ENCODE peak calls at places on chromosomes 1 and 21, in six cellular contexts. W is ACHN, F is tibial artery, O is AG09309, I is CD14-positive monocyte, L is amygdala. S is an unnamed sample.

GRCh38 chr21:37758997-37759396 is 157.3 kb downstream of the KCNJ6 start:
- DNase-seq in L (no peak), W (peak), F (no peak), O (no peak), I (peak), S (no peak)

GRCh38 chr1:1345860-1346500 is 3.2 kb downstream of the DVL1 start:
- DNase-seq in O (no peak), F (no peak), W (no peak), L (peak), I (no peak), S (no peak)

GRCh38 chr1:60904079-60904852 is 178.1 kb upstream of the NFIA start:
- DNase-seq in I (no peak), L (no peak), F (peak), W (no peak), O (no peak), S (no peak)

GRCh38 chr1:51792864-51793263 is 85.7 kb downstream of the NRDC start:
- DNase-seq in W (no peak), L (no peak), F (no peak), I (no peak), O (peak), S (peak)

GRCh38 chr1:18299441-18300338 is 181.0 kb upstream of the KLHDC7A start:
- DNase-seq in W (peak), O (no peak), F (no peak), L (no peak), I (no peak), S (no peak)

GRCh38 chr21:45228171-45228641 is 59.5 kb downstream of the POFUT2 start:
- DNase-seq in L (peak), W (peak), I (no peak), F (peak), O (peak), S (peak)

GRCh38 chr1:169487561-169487960 is 1.8 kb upstream of the SLC19A2 start:
- DNase-seq in I (no peak), L (no peak), O (no peak), F (no peak), W (no peak), S (no peak)

GRCh38 chr1:85219853-85220610 is 19.2 kb upstream of the SYDE2 start:
- DNase-seq in W (no peak), L (no peak), F (no peak), I (no peak), O (no peak), S (no peak)

GRCh38 chr1:57407941-57408340 is 15.9 kb downstream of the DAB1 start:
- DNase-seq in O (no peak), I (no peak), L (no peak), W (no peak), F (no peak), S (no peak)

GRCh38 chr1:19654886-19655717 is 9.6 kb upstream of the HTR6 start:
- DNase-seq in F (no peak), O (no peak), L (no peak), W (no peak), I (no peak), S (no peak)

GRCh38 chr1:176601358-176601757 is 138.4 kb downstream of the PAPPA2 start:
- DNase-seq in F (no peak), L (no peak), O (no peak), W (no peak), I (no peak), S (no peak)

GRCh38 chr1:59678809-59679228 is 135.9 kb upstream of the HOOK1 start:
- DNase-seq in F (no peak), W (peak), I (peak), L (no peak), O (peak), S (peak)

GRCh38 chr1:19156676-19157075 is 53.4 kb downstream of the UBR4 start:
- DNase-seq in I (no peak), F (peak), O (no peak), W (no peak), L (no peak), S (peak)

GRCh38 chr21:31252091-31252490 is 92.0 kb downstream of the TIAM1 start:
- DNase-seq in I (no peak), W (no peak), L (no peak), O (no peak), F (no peak), S (no peak)

GRCh38 chr1:86756062-86756406 is 51.7 kb downstream of the SH3GLB1 start:
- DNase-seq in I (no peak), W (no peak), L (no peak), O (no peak), F (no peak), S (no peak)

GRCh38 chr1:241408170-241408569 is 51.2 kb upstream of the RGS7 start:
- DNase-seq in O (no peak), L (no peak), I (no peak), W (peak), F (no peak), S (no peak)

GRCh38 chr1:80218112-80218511 is 1211.6 kb upstream of the ADGRL4 start:
- DNase-seq in L (no peak), O (no peak), I (no peak), F (no peak), W (peak), S (peak)

GRCh38 chr1:109624215-109625010 is 4.8 kb downstream of the AMPD2 start:
- DNase-seq in F (no peak), L (no peak), W (no peak), O (no peak), I (no peak), S (no peak)

GRCh38 chr21:18252686-18253085 is 8.1 kb downstream of the CHODL start:
- DNase-seq in W (no peak), I (no peak), L (no peak), F (peak), O (no peak), S (no peak)

GRCh38 chr1:67274623-67275325 is 32.9 kb upstream of the IL12RB2 start:
- DNase-seq in I (no peak), O (no peak), F (no peak), W (no peak), L (no peak), S (no peak)

GRCh38 chr1:177567393-177567792 is 396.6 kb downstream of the BRINP2 start:
- DNase-seq in W (peak), I (no peak), L (no peak), F (no peak), O (no peak), S (no peak)

GRCh38 chr21:36661511-36662309 is 37.2 kb upstream of the SIM2 start:
- DNase-seq in O (no peak), I (no peak), W (peak), L (no peak), F (no peak), S (no peak)

GRCh38 chr1:37509181-37509580 is 5.4 kb downstream of the MEAF6 start:
- DNase-seq in I (no peak), L (no peak), F (no peak), O (no peak), W (peak), S (no peak)

GRCh38 chr1:204266504-204267034 is 52.8 kb upstream of the GOLT1A start:
- DNase-seq in O (no peak), L (no peak), W (peak), I (no peak), F (no peak), S (peak)

GRCh38 chr1:206029484-206029883 is 5.8 kb upstream of the CTSE start:
- DNase-seq in O (no peak), I (no peak), W (no peak), F (peak), L (no peak), S (peak)

GRCh38 chr1:151822404-151822803 is 9.2 kb downstream of the RORC start:
- DNase-seq in I (no peak), F (no peak), L (no peak), O (no peak), W (no peak), S (no peak)

GRCh38 chr1:229285424-229285823 is 14.5 kb downstream of the RAB4A start:
- DNase-seq in L (no peak), W (no peak), F (no peak), O (no peak), I (no peak), S (no peak)